ENCODE peak calls at places on chromosomes 11 and 22, in seven cellular contexts. U, Z, T, M, R, D and A are unnamed samples.

GRCh38 chr22:42720263-42721044 is at the start of gene A4GALT:
- DNase-seq in R (no peak), U (no peak), Z (no peak), D (no peak), M (no peak), T (no peak), A (no peak)

GRCh38 chr11:41612415-41612814 is 153.0 kb upstream of the LRRC4C start:
- DNase-seq in D (no peak), R (no peak), Z (no peak), U (no peak), M (no peak), T (no peak), A (no peak)

GRCh38 chr11:69183613-69184012 is 27.9 kb downstream of the SMIM38 start:
- DNase-seq in U (no peak), T (no peak), Z (no peak), R (no peak), D (no peak), M (no peak), A (no peak)

GRCh38 chr11:81033779-81034550 is 1593.1 kb upstream of the TENM4 start:
- DNase-seq in T (no peak), U (no peak), R (no peak), Z (no peak), D (no peak), M (no peak), A (no peak)

GRCh38 chr11:35236667-35237003 is 97.7 kb downstream of the CD44 start:
- DNase-seq in M (peak), R (peak), U (no peak), Z (no peak), T (no peak), D (no peak), A (peak)

GRCh38 chr22:17945851-17946690 is 78.3 kb downstream of the MICAL3 start:
- DNase-seq in Z (no peak), U (no peak), D (no peak), M (no peak), R (no peak), T (no peak), A (peak)

GRCh38 chr11:102966011-102966410 is 10.5 kb upstream of the MMP13 start:
- DNase-seq in D (no peak), R (no peak), T (no peak), M (no peak), Z (no peak), U (no peak), A (no peak)

GRCh38 chr11:57475191-57475590 is 14.9 kb downstream of the RTN4RL2 start:
- DNase-seq in D (no peak), U (no peak), R (peak), M (no peak), T (no peak), Z (no peak), A (no peak)

GRCh38 chr11:73570415-73571114 is 27.3 kb downstream of the FAM168A start:
- DNase-seq in U (no peak), T (peak), M (peak), R (peak), D (no peak), Z (no peak), A (peak)

GRCh38 chr22:25942989-25943411 is 201.0 kb downstream of the MYO18B start:
- DNase-seq in R (peak), M (no peak), Z (no peak), D (no peak), U (no peak), T (no peak), A (no peak)

GRCh38 chr11:121463689-121464335 is 11.0 kb upstream of the SORL1-AS1 start:
- DNase-seq in R (no peak), Z (no peak), T (no peak), M (no peak), U (no peak), D (no peak), A (no peak)

GRCh38 chr11:127066426-127067090 is 66.0 kb upstream of the KIRREL3 start:
- DNase-seq in Z (no peak), D (no peak), U (no peak), R (peak), M (no peak), T (no peak), A (no peak)

GRCh38 chr22:31281733-31282132 is 10.6 kb downstream of the PIK3IP1 start:
- DNase-seq in D (no peak), Z (no peak), U (no peak), T (no peak), R (no peak), M (peak), A (no peak)

GRCh38 chr11:108859510-108859909 is 194.6 kb downstream of the DDX10 start:
- DNase-seq in R (no peak), U (no peak), M (no peak), D (no peak), Z (no peak), T (no peak), A (no peak)

GRCh38 chr11:45665206-45665932 is at the start of gene CHST1:
- DNase-seq in T (peak), R (peak), D (no peak), M (peak), U (no peak), Z (peak), A (peak)

GRCh38 chr11:133104014-133104753 is 428.1 kb downstream of the OPCML start:
- DNase-seq in R (no peak), D (no peak), M (no peak), Z (no peak), T (no peak), U (no peak), A (no peak)

GRCh38 chr11:68956142-68956541 is 24.6 kb downstream of the MRGPRD start:
- DNase-seq in R (no peak), Z (no peak), D (no peak), U (no peak), M (no peak), T (no peak), A (no peak)

GRCh38 chr11:20670932-20671403 is 1.6 kb downstream of the NELL1 start:
- DNase-seq in T (no peak), R (no peak), M (no peak), Z (no peak), U (no peak), D (no peak), A (no peak)

GRCh38 chr22:18994056-18994455 is 58.0 kb upstream of the PRODH start:
- DNase-seq in U (peak), T (no peak), R (no peak), Z (no peak), M (no peak), D (no peak), A (no peak)

GRCh38 chr22:19981171-19981960 is 35.3 kb downstream of the ARVCF start:
- DNase-seq in T (no peak), R (no peak), M (no peak), U (no peak), Z (no peak), D (no peak), A (peak)

GRCh38 chr22:19749876-19750275 is 10.7 kb upstream of the TBX1 start:
- DNase-seq in T (no peak), M (no peak), D (no peak), Z (no peak), R (no peak), U (no peak), A (no peak)

DNA sequence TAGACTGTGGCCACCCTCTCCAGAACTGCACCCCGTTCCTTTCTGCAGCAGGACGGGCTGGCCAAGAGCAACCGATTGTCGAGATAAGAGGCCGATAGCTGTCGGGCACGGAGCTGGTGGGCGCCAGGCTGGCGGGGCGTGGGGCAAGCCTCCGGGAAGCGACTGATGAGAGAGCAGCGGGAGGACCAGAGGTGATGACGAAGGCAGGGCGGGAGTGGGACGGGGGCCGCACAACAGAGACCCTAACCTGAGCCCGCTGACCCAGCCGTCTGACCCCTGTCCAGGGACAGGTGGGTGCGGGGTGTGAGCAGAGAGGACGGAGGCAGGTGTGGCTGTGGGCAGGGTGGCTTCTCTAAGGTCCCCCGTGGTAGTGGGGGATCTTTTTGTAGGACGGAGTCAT is 7.3 kb upstream of the BRSK2 start:
- DNase-seq in Z (no peak), M (no peak), U (peak), T (no peak), D (no peak), R (no peak), A (no peak)
- H3K4me3 ChIP-seq in Z (no peak), M (no peak), U (peak), T (no peak), D (no peak), R (no peak), A (no peak)

GRCh38 chr11:86726118-86726748 is 53.8 kb upstream of the ME3 start:
- DNase-seq in D (no peak), R (no peak), Z (no peak), M (peak), U (no peak), T (peak), A (no peak)
- H3K4me3 ChIP-seq in D (no peak), R (no peak), Z (no peak), M (no peak), U (no peak), T (no peak), A (no peak)

GRCh38 chr11:17770048-17770652 is 35.6 kb downstream of the KCNC1 start:
- DNase-seq in D (no peak), R (peak), T (no peak), Z (peak), U (no peak), M (no peak), A (peak)
- H3K4me3 ChIP-seq in D (no peak), R (no peak), T (no peak), Z (no peak), U (no peak), M (no peak), A (no peak)

GRCh38 chr11:92531051-92531747 is 306.6 kb downstream of the FAT3 start:
- DNase-seq in M (no peak), U (no peak), T (no peak), D (no peak), Z (no peak), R (no peak), A (no peak)
- H3K4me3 ChIP-seq in M (no peak), U (no peak), T (no peak), D (no peak), Z (no peak), R (no peak), A (no peak)

GRCh38 chr11:99988105-99988907 is 698.8 kb upstream of the ARHGAP42 start:
- DNase-seq in M (peak), D (no peak), T (no peak), R (peak), U (no peak), Z (no peak), A (no peak)
- H3K4me3 ChIP-seq in M (no peak), D (no peak), T (no peak), R (no peak), U (no peak), Z (no peak), A (no peak)

GRCh38 chr11:67504950-67505561 is at the start of gene PITPNM1:
- DNase-seq in Z (peak), D (no peak), R (peak), U (peak), T (peak), M (peak), A (peak)

GRCh38 chr11:67507891-67508485 is at the start of gene CDK2AP2:
- DNase-seq in D (peak), M (peak), U (peak), R (peak), T (peak), Z (peak), A (peak)

GRCh38 chr11:67507242-67507890 is 596 bp downstream of the CDK2AP2 start:
- DNase-seq in U (peak), R (no peak), Z (peak), T (peak), M (peak), D (no peak), A (peak)

GRCh38 chr11:67505605-67506396 is 638 bp upstream of the PITPNM1 start:
- DNase-seq in U (peak), M (peak), T (peak), Z (peak), R (peak), D (no peak), A (peak)

GRCh38 chr11:67506426-67507032 is 1.4 kb upstream of the PITPNM1 start:
- DNase-seq in M (no peak), D (no peak), T (no peak), Z (peak), U (no peak), R (no peak), A (no peak)
- H3K4me3 ChIP-seq in M (no peak), D (no peak), T (no peak), Z (peak), U (peak), R (no peak), A (peak)

DNA sequence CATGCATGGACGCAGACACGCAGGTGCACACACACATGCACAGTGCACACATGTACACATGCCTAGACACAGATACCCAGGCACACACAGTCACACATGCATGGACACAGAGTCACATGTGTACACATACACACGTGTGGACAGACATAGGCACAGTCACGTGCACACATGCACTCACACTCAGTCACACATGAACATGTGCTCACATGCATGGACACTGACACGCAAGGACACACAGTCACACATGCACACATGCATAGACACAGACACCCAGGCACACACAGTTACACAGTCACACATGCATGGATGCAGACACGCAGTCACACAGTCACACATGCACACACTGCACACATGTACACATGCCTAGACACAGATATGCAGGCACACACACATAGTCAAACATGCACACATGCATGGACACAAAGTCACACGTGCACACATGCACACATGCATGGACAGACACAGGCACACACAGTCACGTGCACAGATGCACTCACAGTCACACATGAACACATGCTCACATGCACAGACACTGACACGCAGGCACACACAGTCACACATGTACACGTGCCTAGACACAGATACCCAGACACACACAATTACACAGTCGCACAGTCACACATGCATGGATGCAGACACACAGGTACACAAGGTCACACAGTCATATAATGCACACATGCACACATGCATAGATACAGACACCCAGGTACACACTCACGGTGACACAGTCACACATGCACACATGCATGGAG is 16.8 kb downstream of the MUC2 start:
- DNase-seq in M (no peak), R (no peak), Z (no peak), U (no peak), T (no peak), D (no peak), A (no peak)
- H3K4me3 ChIP-seq in M (no peak), R (no peak), Z (no peak), U (no peak), T (no peak), D (no peak), A (no peak)

GRCh38 chr11:65557280-65558001 is 718 bp downstream of the LTBP3 start:
- DNase-seq in D (no peak), U (no peak), M (no peak), R (no peak), T (no peak), Z (no peak), A (no peak)
- H3K4me3 ChIP-seq in D (peak), U (peak), M (peak), R (peak), T (peak), Z (peak), A (no peak)

GRCh38 chr22:46589141-46589748 is 30.9 kb upstream of the GRAMD4 start:
- DNase-seq in R (no peak), Z (no peak), M (no peak), U (no peak), T (no peak), D (no peak), A (no peak)
- H3K4me3 ChIP-seq in R (no peak), Z (no peak), M (no peak), U (no peak), T (no peak), D (no peak), A (no peak)

DNA sequence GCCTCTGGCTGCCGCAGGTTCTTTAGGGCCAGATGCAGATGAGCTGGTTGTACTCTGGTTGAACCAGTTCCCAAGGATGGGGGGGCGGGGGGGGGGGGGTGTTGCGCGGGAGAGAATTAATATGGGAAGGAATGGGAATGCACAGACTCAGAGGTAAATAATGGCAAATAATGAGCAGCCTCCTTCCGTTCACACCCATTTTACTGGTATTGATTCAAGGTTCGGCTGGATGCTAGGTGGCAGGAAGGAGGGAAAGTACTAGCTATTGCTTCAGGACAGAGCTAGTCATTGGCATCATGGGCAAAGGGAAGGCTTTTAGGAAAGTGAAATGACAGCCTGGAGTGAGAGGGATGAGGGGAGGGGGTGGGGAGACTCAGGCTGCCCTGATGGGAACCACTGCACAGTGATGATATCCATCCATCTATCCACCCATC is at the start of gene VSTM5:
- DNase-seq in T (no peak), Z (no peak), M (no peak), U (no peak), D (no peak), R (no peak), A (no peak)
- H3K4me3 ChIP-seq in T (peak), Z (peak), M (peak), U (peak), D (peak), R (no peak), A (no peak)